ENCODE peak calls at places on chromosomes 5 and 9, in seven cellular contexts. One of them, this sample, is unnamed.

GRCh38 chr9:106797299-106797698 is 65.7 kb upstream of the ZNF462 start:
- DNase-seq in breast epithelium: no peak
- DNase-seq in GM23248: peak; percentile 18
- DNase-seq in A673: no peak
- DNase-seq in stimulated activated CD4-positive, alpha-beta T cell treated with anti-CD3 and anti-CD28 coated beads, TNF-alpha, amount 100 ng/mL, for 24 hours: no peak
- DNase-seq in H7: no peak
- DNase-seq in GM04504: no peak
- DNase-seq in this sample: no peak

GRCh38 chr5:81755320-81755719 is 4.4 kb upstream of the SSBP2 start:
- DNase-seq in breast epithelium: no peak
- DNase-seq in stimulated activated CD4-positive, alpha-beta T cell treated with anti-CD3 and anti-CD28 coated beads, TNF-alpha, amount 100 ng/mL, for 24 hours: no peak
- DNase-seq in GM23248: peak; percentile 95
- DNase-seq in GM04504: peak; percentile 69
- DNase-seq in H7: peak; percentile 61
- DNase-seq in A673: peak; percentile 74
- DNase-seq in this sample: no peak

GRCh38 chr5:133427121-133427777 is 185.1 kb downstream of the FSTL4 start:
- DNase-seq in stimulated activated CD4-positive, alpha-beta T cell treated with anti-CD3 and anti-CD28 coated beads, TNF-alpha, amount 100 ng/mL, for 24 hours: no peak
- DNase-seq in breast epithelium: no peak
- DNase-seq in GM04504: no peak
- DNase-seq in A673: no peak
- DNase-seq in H7: no peak
- DNase-seq in GM23248: peak; percentile 32
- DNase-seq in this sample: no peak

GRCh38 chr5:172958268-172959046 is 767 bp upstream of the RPL26L1 start:
- DNase-seq in GM23248: peak; percentile 87
- DNase-seq in GM04504: no peak
- DNase-seq in A673: peak; percentile 44
- DNase-seq in stimulated activated CD4-positive, alpha-beta T cell treated with anti-CD3 and anti-CD28 coated beads, TNF-alpha, amount 100 ng/mL, for 24 hours: peak; percentile 48
- DNase-seq in H7: peak; percentile 98
- DNase-seq in breast epithelium: no peak
- DNase-seq in this sample: peak; percentile 60

GRCh38 chr5:174300118-174300940 is 254.8 kb downstream of the NSG2 start:
- DNase-seq in stimulated activated CD4-positive, alpha-beta T cell treated with anti-CD3 and anti-CD28 coated beads, TNF-alpha, amount 100 ng/mL, for 24 hours: no peak
- DNase-seq in A673: no peak
- DNase-seq in breast epithelium: no peak
- DNase-seq in GM23248: no peak
- DNase-seq in GM04504: no peak
- DNase-seq in H7: peak; percentile 10
- DNase-seq in this sample: no peak

GRCh38 chr9:23434654-23435053 is 391.4 kb downstream of the ELAVL2 start:
- DNase-seq in GM04504: no peak
- DNase-seq in A673: no peak
- DNase-seq in H7: no peak
- DNase-seq in GM23248: no peak
- DNase-seq in stimulated activated CD4-positive, alpha-beta T cell treated with anti-CD3 and anti-CD28 coated beads, TNF-alpha, amount 100 ng/mL, for 24 hours: no peak
- DNase-seq in breast epithelium: no peak
- DNase-seq in this sample: no peak

GRCh38 chr5:124102491-124102890 is 590.5 kb downstream of the CSNK1G3 start:
- DNase-seq in GM04504: no peak
- DNase-seq in GM23248: no peak
- DNase-seq in H7: no peak
- DNase-seq in A673: no peak
- DNase-seq in stimulated activated CD4-positive, alpha-beta T cell treated with anti-CD3 and anti-CD28 coated beads, TNF-alpha, amount 100 ng/mL, for 24 hours: no peak
- DNase-seq in breast epithelium: no peak
- DNase-seq in this sample: no peak

GRCh38 chr5:5711112-5711511 is 288.6 kb downstream of the ICE1 start:
- DNase-seq in breast epithelium: no peak
- DNase-seq in GM04504: no peak
- DNase-seq in stimulated activated CD4-positive, alpha-beta T cell treated with anti-CD3 and anti-CD28 coated beads, TNF-alpha, amount 100 ng/mL, for 24 hours: no peak
- DNase-seq in A673: no peak
- DNase-seq in GM23248: no peak
- DNase-seq in H7: no peak
- DNase-seq in this sample: no peak

GRCh38 chr9:134912126-134912840 is 5.4 kb downstream of the FCN1 start:
- DNase-seq in GM23248: no peak
- DNase-seq in stimulated activated CD4-positive, alpha-beta T cell treated with anti-CD3 and anti-CD28 coated beads, TNF-alpha, amount 100 ng/mL, for 24 hours: no peak
- DNase-seq in H7: peak; percentile 38
- DNase-seq in breast epithelium: no peak
- DNase-seq in GM04504: no peak
- DNase-seq in A673: no peak
- DNase-seq in this sample: no peak

GRCh38 chr9:92481029-92481633 is 1.2 kb downstream of the ASPN start:
- DNase-seq in GM23248: peak; percentile 44
- DNase-seq in breast epithelium: no peak
- DNase-seq in H7: no peak
- DNase-seq in stimulated activated CD4-positive, alpha-beta T cell treated with anti-CD3 and anti-CD28 coated beads, TNF-alpha, amount 100 ng/mL, for 24 hours: no peak
- DNase-seq in GM04504: no peak
- DNase-seq in A673: peak; percentile 23
- DNase-seq in this sample: no peak

GRCh38 chr5:109575506-109575905 is 114.2 kb upstream of the MAN2A1 start:
- DNase-seq in A673: no peak
- DNase-seq in breast epithelium: no peak
- DNase-seq in GM23248: no peak
- DNase-seq in GM04504: no peak
- DNase-seq in stimulated activated CD4-positive, alpha-beta T cell treated with anti-CD3 and anti-CD28 coated beads, TNF-alpha, amount 100 ng/mL, for 24 hours: no peak
- DNase-seq in H7: no peak
- DNase-seq in this sample: no peak

GRCh38 chr5:111775224-111775623 is 18.2 kb upstream of the NREP start:
- DNase-seq in GM04504: no peak
- DNase-seq in H7: no peak
- DNase-seq in breast epithelium: no peak
- DNase-seq in A673: no peak
- DNase-seq in stimulated activated CD4-positive, alpha-beta T cell treated with anti-CD3 and anti-CD28 coated beads, TNF-alpha, amount 100 ng/mL, for 24 hours: no peak
- DNase-seq in GM23248: peak; percentile 29
- DNase-seq in this sample: no peak

GRCh38 chr5:82734291-82734690 is 342.9 kb downstream of the TMEM167A start:
- DNase-seq in stimulated activated CD4-positive, alpha-beta T cell treated with anti-CD3 and anti-CD28 coated beads, TNF-alpha, amount 100 ng/mL, for 24 hours: no peak
- DNase-seq in H7: no peak
- DNase-seq in breast epithelium: no peak
- DNase-seq in A673: no peak
- DNase-seq in GM23248: peak; percentile 10
- DNase-seq in GM04504: no peak
- DNase-seq in this sample: no peak

GRCh38 chr9:98558575-98558974 is 150.2 kb downstream of the GABBR2 start:
- DNase-seq in breast epithelium: no peak
- DNase-seq in stimulated activated CD4-positive, alpha-beta T cell treated with anti-CD3 and anti-CD28 coated beads, TNF-alpha, amount 100 ng/mL, for 24 hours: no peak
- DNase-seq in H7: no peak
- DNase-seq in GM04504: no peak
- DNase-seq in A673: no peak
- DNase-seq in GM23248: peak; percentile 85
- DNase-seq in this sample: no peak

GRCh38 chr9:133107961-133108793 is 12.9 kb downstream of the RALGDS start:
- DNase-seq in breast epithelium: no peak
- DNase-seq in H7: peak; percentile 46
- DNase-seq in A673: no peak
- DNase-seq in GM04504: no peak
- DNase-seq in GM23248: no peak
- DNase-seq in stimulated activated CD4-positive, alpha-beta T cell treated with anti-CD3 and anti-CD28 coated beads, TNF-alpha, amount 100 ng/mL, for 24 hours: no peak
- DNase-seq in this sample: no peak

GRCh38 chr5:9395736-9396135 is 150.1 kb downstream of the SEMA5A start:
- DNase-seq in A673: no peak
- DNase-seq in breast epithelium: no peak
- DNase-seq in GM23248: no peak
- DNase-seq in GM04504: no peak
- DNase-seq in H7: no peak
- DNase-seq in stimulated activated CD4-positive, alpha-beta T cell treated with anti-CD3 and anti-CD28 coated beads, TNF-alpha, amount 100 ng/mL, for 24 hours: no peak
- DNase-seq in this sample: no peak

GRCh38 chr5:73654171-73654811 is 28.3 kb downstream of the ARHGEF28 start:
- DNase-seq in A673: no peak
- DNase-seq in H7: no peak
- DNase-seq in GM23248: peak; percentile 41
- DNase-seq in GM04504: no peak
- DNase-seq in breast epithelium: no peak
- DNase-seq in stimulated activated CD4-positive, alpha-beta T cell treated with anti-CD3 and anti-CD28 coated beads, TNF-alpha, amount 100 ng/mL, for 24 hours: no peak
- DNase-seq in this sample: no peak

GRCh38 chr5:40634154-40634553 is 45.6 kb upstream of the PTGER4 start:
- DNase-seq in breast epithelium: no peak
- DNase-seq in GM23248: no peak
- DNase-seq in stimulated activated CD4-positive, alpha-beta T cell treated with anti-CD3 and anti-CD28 coated beads, TNF-alpha, amount 100 ng/mL, for 24 hours: no peak
- DNase-seq in H7: no peak
- DNase-seq in A673: no peak
- DNase-seq in GM04504: no peak
- DNase-seq in this sample: no peak

GRCh38 chr5:10124287-10124686 is 125.4 kb downstream of the ATPSCKMT start:
- DNase-seq in breast epithelium: no peak
- DNase-seq in GM04504: no peak
- DNase-seq in stimulated activated CD4-positive, alpha-beta T cell treated with anti-CD3 and anti-CD28 coated beads, TNF-alpha, amount 100 ng/mL, for 24 hours: no peak
- DNase-seq in A673: no peak
- DNase-seq in H7: no peak
- DNase-seq in GM23248: peak; percentile 36
- DNase-seq in this sample: no peak

GRCh38 chr9:70924905-70925547 is 196.4 kb downstream of the TRPM3 start:
- DNase-seq in GM04504: peak; percentile 72
- DNase-seq in stimulated activated CD4-positive, alpha-beta T cell treated with anti-CD3 and anti-CD28 coated beads, TNF-alpha, amount 100 ng/mL, for 24 hours: no peak
- DNase-seq in GM23248: peak; percentile 93
- DNase-seq in H7: peak; percentile 30
- DNase-seq in breast epithelium: no peak
- DNase-seq in A673: peak; percentile 71
- DNase-seq in this sample: no peak

GRCh38 chr5:78237911-78238310 is 56.6 kb downstream of the AP3B1 start:
- DNase-seq in A673: no peak
- DNase-seq in GM04504: no peak
- DNase-seq in H7: no peak
- DNase-seq in stimulated activated CD4-positive, alpha-beta T cell treated with anti-CD3 and anti-CD28 coated beads, TNF-alpha, amount 100 ng/mL, for 24 hours: no peak
- DNase-seq in breast epithelium: no peak
- DNase-seq in GM23248: no peak
- DNase-seq in this sample: no peak

GRCh38 chr5:149310947-149311675 is 34.2 kb upstream of the GRPEL2 start:
- DNase-seq in breast epithelium: no peak
- DNase-seq in GM04504: no peak
- DNase-seq in GM23248: peak; percentile 59
- DNase-seq in H7: peak; percentile 66
- DNase-seq in A673: peak; percentile 27
- DNase-seq in stimulated activated CD4-positive, alpha-beta T cell treated with anti-CD3 and anti-CD28 coated beads, TNF-alpha, amount 100 ng/mL, for 24 hours: no peak
- DNase-seq in this sample: no peak

GRCh38 chr5:74371621-74372020 is 268.9 kb downstream of the ENC1 start:
- DNase-seq in GM04504: no peak
- DNase-seq in stimulated activated CD4-positive, alpha-beta T cell treated with anti-CD3 and anti-CD28 coated beads, TNF-alpha, amount 100 ng/mL, for 24 hours: no peak
- DNase-seq in H7: no peak
- DNase-seq in A673: no peak
- DNase-seq in GM23248: no peak
- DNase-seq in breast epithelium: no peak
- DNase-seq in this sample: no peak

GRCh38 chr9:15725953-15726352 is 173.1 kb downstream of the CCDC171 start:
- DNase-seq in stimulated activated CD4-positive, alpha-beta T cell treated with anti-CD3 and anti-CD28 coated beads, TNF-alpha, amount 100 ng/mL, for 24 hours: no peak
- DNase-seq in H7: no peak
- DNase-seq in GM04504: peak; percentile 60
- DNase-seq in A673: no peak
- DNase-seq in breast epithelium: no peak
- DNase-seq in GM23248: peak; percentile 53
- DNase-seq in this sample: no peak

GRCh38 chr9:87443006-87443405 is 54.7 kb upstream of the DAPK1 start:
- DNase-seq in stimulated activated CD4-positive, alpha-beta T cell treated with anti-CD3 and anti-CD28 coated beads, TNF-alpha, amount 100 ng/mL, for 24 hours: no peak
- DNase-seq in H7: no peak
- DNase-seq in GM23248: no peak
- DNase-seq in breast epithelium: no peak
- DNase-seq in GM04504: no peak
- DNase-seq in A673: no peak
- DNase-seq in this sample: no peak

GRCh38 chr5:4345850-4346249 is 750.2 kb downstream of the IRX1 start:
- DNase-seq in stimulated activated CD4-positive, alpha-beta T cell treated with anti-CD3 and anti-CD28 coated beads, TNF-alpha, amount 100 ng/mL, for 24 hours: no peak
- DNase-seq in GM04504: no peak
- DNase-seq in A673: no peak
- DNase-seq in GM23248: no peak
- DNase-seq in breast epithelium: no peak
- DNase-seq in H7: no peak
- DNase-seq in this sample: no peak

GRCh38 chr5:131355972-131356528 is 92.2 kb downstream of the CDC42SE2 start:
- DNase-seq in GM04504: no peak
- DNase-seq in H7: no peak
- DNase-seq in A673: no peak
- DNase-seq in stimulated activated CD4-positive, alpha-beta T cell treated with anti-CD3 and anti-CD28 coated beads, TNF-alpha, amount 100 ng/mL, for 24 hours: no peak
- DNase-seq in GM23248: peak; percentile 7
- DNase-seq in breast epithelium: no peak
- DNase-seq in this sample: no peak

GRCh38 chr9:130857864-130858730 is 23.0 kb downstream of the ABL1 start:
- DNase-seq in breast epithelium: no peak
- DNase-seq in stimulated activated CD4-positive, alpha-beta T cell treated with anti-CD3 and anti-CD28 coated beads, TNF-alpha, amount 100 ng/mL, for 24 hours: no peak
- DNase-seq in H7: no peak
- DNase-seq in GM23248: peak; percentile 95
- DNase-seq in GM04504: no peak
- DNase-seq in A673: no peak
- DNase-seq in this sample: no peak

GRCh38 chr5:147307170-147307569 is 72.3 kb downstream of the STK32A start:
- DNase-seq in stimulated activated CD4-positive, alpha-beta T cell treated with anti-CD3 and anti-CD28 coated beads, TNF-alpha, amount 100 ng/mL, for 24 hours: no peak
- DNase-seq in breast epithelium: no peak
- DNase-seq in A673: no peak
- DNase-seq in H7: no peak
- DNase-seq in GM23248: peak; percentile 22
- DNase-seq in GM04504: no peak
- DNase-seq in this sample: no peak

GRCh38 chr9:124457887-124458431 is 7.7 kb downstream of the ADGRD2 start:
- DNase-seq in H7: peak; percentile 68
- DNase-seq in GM04504: no peak
- DNase-seq in stimulated activated CD4-positive, alpha-beta T cell treated with anti-CD3 and anti-CD28 coated beads, TNF-alpha, amount 100 ng/mL, for 24 hours: no peak
- DNase-seq in A673: no peak
- DNase-seq in GM23248: no peak
- DNase-seq in breast epithelium: no peak
- DNase-seq in this sample: no peak

GRCh38 chr5:151082274-151082902 is 1.6 kb upstream of the TNIP1 start:
- DNase-seq in stimulated activated CD4-positive, alpha-beta T cell treated with anti-CD3 and anti-CD28 coated beads, TNF-alpha, amount 100 ng/mL, for 24 hours: no peak
- DNase-seq in GM23248: peak; percentile 59
- DNase-seq in H7: peak; percentile 85
- DNase-seq in GM04504: no peak
- DNase-seq in breast epithelium: no peak
- DNase-seq in A673: peak; percentile 35
- DNase-seq in this sample: no peak

GRCh38 chr5:157761690-157762611 is 18.4 kb downstream of the LSM11 start:
- DNase-seq in H7: peak; percentile 78
- DNase-seq in stimulated activated CD4-positive, alpha-beta T cell treated with anti-CD3 and anti-CD28 coated beads, TNF-alpha, amount 100 ng/mL, for 24 hours: no peak
- DNase-seq in GM04504: peak; percentile 37
- DNase-seq in GM23248: peak; percentile 77
- DNase-seq in breast epithelium: no peak
- DNase-seq in A673: peak; percentile 72
- DNase-seq in this sample: no peak

GRCh38 chr5:1405121-1405520 is 40.1 kb downstream of the SLC6A3 start:
- DNase-seq in stimulated activated CD4-positive, alpha-beta T cell treated with anti-CD3 and anti-CD28 coated beads, TNF-alpha, amount 100 ng/mL, for 24 hours: no peak
- DNase-seq in A673: no peak
- DNase-seq in breast epithelium: no peak
- DNase-seq in GM23248: no peak
- DNase-seq in H7: no peak
- DNase-seq in GM04504: no peak
- DNase-seq in this sample: no peak

GRCh38 chr5:140855772-140856674 is at the start of gene PCDHA10:
- DNase-seq in breast epithelium: no peak
- DNase-seq in stimulated activated CD4-positive, alpha-beta T cell treated with anti-CD3 and anti-CD28 coated beads, TNF-alpha, amount 100 ng/mL, for 24 hours: no peak
- DNase-seq in GM23248: peak; percentile 41
- DNase-seq in GM04504: no peak
- DNase-seq in A673: peak; percentile 79
- DNase-seq in H7: peak; percentile 75
- DNase-seq in this sample: no peak

This sample was measured in activated T-helper 9 cell treated with anti-CD3 and anti-CD28 coated beads, Interleukin-2, amount 50 U/mL, for 16 hours.